ENCODE peak calls at places on chromosomes 1 and 21, in six cellular contexts. F is CD4-positive, alpha-beta T cell; G is sigmoid colon; X is right lobe of liver; B is HCT116; D is stomach. C is an unnamed sample.

GRCh38 chr1:33560680-33561079 is 88.2 kb downstream of the ZSCAN20 start:
- DNase-seq in X (no peak), D (no peak), G (no peak), F (no peak), B (no peak), C (no peak)

GRCh38 chr1:31135973-31136600 is 70.6 kb upstream of the PUM1 start:
- DNase-seq in F (no peak), B (no peak), D (no peak), G (no peak), X (no peak), C (no peak)

GRCh38 chr1:15260418-15261154 is 13.6 kb downstream of the FHAD1 start:
- DNase-seq in B (peak; percentile 89), D (no peak), F (no peak), X (no peak), G (no peak), C (no peak)

GRCh38 chr1:30120268-30121000 is 603.0 kb downstream of the MATN1 start:
- DNase-seq in G (no peak), F (no peak), B (no peak), X (no peak), D (no peak), C (no peak)

GRCh38 chr1:37994886-37995566 is 5.2 kb upstream of the SF3A3 start:
- DNase-seq in B (no peak), D (no peak), G (no peak), X (no peak), F (no peak), C (no peak)

GRCh38 chr1:39158330-39159086 is 46.0 kb upstream of the MACF1 start:
- DNase-seq in X (peak; percentile 64), B (no peak), G (no peak), D (peak; percentile 85), F (no peak), C (no peak)

GRCh38 chr1:91693542-91693941 is 192.4 kb downstream of the TGFBR3 start:
- DNase-seq in F (no peak), B (no peak), D (peak; percentile 51), X (no peak), G (peak; percentile 75), C (no peak)

GRCh38 chr1:100704473-100704872 is 15.1 kb upstream of the VCAM1 start:
- DNase-seq in B (no peak), G (no peak), X (no peak), D (no peak), F (no peak), C (no peak)

GRCh38 chr1:79976287-79976686 is 969.8 kb upstream of the ADGRL4 start:
- DNase-seq in F (no peak), D (no peak), B (no peak), G (no peak), X (no peak), C (no peak)

GRCh38 chr1:63951076-63951946 is 177.5 kb downstream of the ROR1 start:
- DNase-seq in F (no peak), X (no peak), D (no peak), G (no peak), B (no peak), C (no peak)

GRCh38 chr1:193589597-193590040 is 403.2 kb upstream of the B3GALT2 start:
- DNase-seq in B (no peak), X (no peak), F (no peak), G (no peak), D (no peak), C (no peak)

GRCh38 chr1:228515200-228515834 is 28.1 kb downstream of the RNF187 start:
- DNase-seq in B (peak; percentile 22), X (no peak), G (no peak), F (no peak), D (no peak), C (peak; percentile 52)

GRCh38 chr1:3911981-3912808 is 12.1 kb upstream of the C1orf174 start:
- DNase-seq in D (no peak), F (no peak), G (no peak), B (no peak), X (no peak), C (no peak)

GRCh38 chr1:3914911-3915310 is 14.8 kb upstream of the C1orf174 start:
- DNase-seq in X (no peak), F (no peak), G (no peak), B (no peak), D (no peak), C (no peak)

GRCh38 chr1:3911521-3911845 is 11.4 kb upstream of the C1orf174 start:
- DNase-seq in X (no peak), G (no peak), B (no peak), D (no peak), F (no peak), C (no peak)

GRCh38 chr1:3914331-3914851 is 14.3 kb upstream of the C1orf174 start:
- DNase-seq in F (no peak), D (no peak), B (no peak), X (no peak), G (no peak), C (no peak)

GRCh38 chr1:3912809-3913685 is 13.0 kb upstream of the C1orf174 start:
- DNase-seq in X (no peak), D (no peak), F (no peak), G (no peak), B (no peak), C (no peak)
- TF ChIP-seq CTCF in X (no peak), D (no peak), F (no peak), G (no peak), B (no peak), C (no peak)

DNA sequence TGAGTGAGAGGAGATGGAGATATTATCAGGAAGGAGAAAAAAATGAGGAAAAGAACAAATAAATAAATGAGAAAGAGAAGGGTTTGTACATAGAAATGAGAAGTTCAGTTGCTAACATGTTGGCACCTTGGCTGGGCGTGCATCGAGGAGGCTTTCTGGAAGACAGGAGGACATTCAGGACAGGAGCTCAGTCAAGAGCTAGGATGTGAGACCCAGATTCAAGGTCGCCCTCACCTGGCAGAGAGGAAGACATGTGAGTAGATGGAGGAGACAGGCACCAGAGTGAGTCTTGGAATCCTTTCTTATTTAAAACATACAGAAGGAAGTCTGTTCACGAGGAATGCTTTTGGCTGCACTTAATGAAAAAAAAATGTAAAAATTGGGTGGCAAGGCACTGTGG is 640.9 kb downstream of the NPHP4 start:
- DNase-seq in G (peak; percentile 19), B (no peak), D (no peak), F (no peak), X (no peak), C (no peak)
- TF ChIP-seq CTCF in G (no peak), B (no peak), D (no peak), F (no peak), X (no peak), C (no peak)

GRCh38 chr21:45190013-45190412 is 97.7 kb downstream of the POFUT2 start:
- DNase-seq in G (no peak), F (no peak), B (no peak), X (no peak), D (no peak), C (no peak)

GRCh38 chr21:45186709-45187108 is 101.0 kb downstream of the POFUT2 start:
- DNase-seq in G (no peak), B (no peak), D (no peak), F (no peak), X (no peak), C (no peak)

GRCh38 chr21:45187646-45188045 is 100.0 kb downstream of the POFUT2 start:
- DNase-seq in F (no peak), G (no peak), B (no peak), X (no peak), D (no peak), C (no peak)

DNA sequence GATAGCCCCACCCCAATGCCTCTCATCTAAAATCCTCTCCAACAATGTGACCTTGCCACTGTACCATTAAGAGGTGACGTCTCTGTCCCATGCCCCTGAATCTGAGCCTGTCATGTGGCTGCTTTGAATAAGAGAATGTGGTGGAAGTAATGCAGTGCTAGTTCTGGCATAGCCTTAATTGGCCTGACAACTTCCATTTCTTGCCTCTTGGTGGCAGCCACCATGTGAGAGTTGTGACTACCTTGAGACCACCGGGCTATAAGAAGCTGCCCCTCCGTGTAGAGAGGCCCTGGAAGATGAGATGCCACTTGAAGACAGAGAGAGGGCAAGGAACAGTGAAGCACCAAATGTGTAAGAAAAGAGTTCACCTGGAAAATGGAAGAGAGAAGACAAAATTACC is 95.4 kb downstream of the POFUT2 start:
- DNase-seq in F (no peak), G (no peak), X (no peak), B (no peak), D (no peak), C (no peak)
- TF ChIP-seq CTCF in F (no peak), G (no peak), X (no peak), B (no peak), D (no peak), C (no peak)

GRCh38 chr21:45324430-45325205 is 36.9 kb upstream of the POFUT2 start:
- DNase-seq in F (no peak), G (peak; percentile 67), D (no peak), X (peak; percentile 57), B (no peak), C (no peak)
- TF ChIP-seq CTCF in F (no peak), G (no peak), D (no peak), X (no peak), B (no peak), C (no peak)

GRCh38 chr1:84834419-84835064 is 58.5 kb downstream of the LPAR3 start:
- DNase-seq in X (no peak), F (no peak), B (no peak), D (no peak), G (no peak), C (no peak)
- TF ChIP-seq CTCF in X (no peak), F (no peak), B (no peak), D (no peak), G (no peak), C (no peak)

GRCh38 chr1:222105393-222105737 is 363.5 kb upstream of the DUSP10 start:
- DNase-seq in X (peak; percentile 47), D (no peak), F (no peak), G (no peak), B (peak; percentile 62), C (no peak)
- TF ChIP-seq CTCF in X (peak; percentile 4), D (no peak), F (no peak), G (no peak), B (no peak), C (no peak)

DNA sequence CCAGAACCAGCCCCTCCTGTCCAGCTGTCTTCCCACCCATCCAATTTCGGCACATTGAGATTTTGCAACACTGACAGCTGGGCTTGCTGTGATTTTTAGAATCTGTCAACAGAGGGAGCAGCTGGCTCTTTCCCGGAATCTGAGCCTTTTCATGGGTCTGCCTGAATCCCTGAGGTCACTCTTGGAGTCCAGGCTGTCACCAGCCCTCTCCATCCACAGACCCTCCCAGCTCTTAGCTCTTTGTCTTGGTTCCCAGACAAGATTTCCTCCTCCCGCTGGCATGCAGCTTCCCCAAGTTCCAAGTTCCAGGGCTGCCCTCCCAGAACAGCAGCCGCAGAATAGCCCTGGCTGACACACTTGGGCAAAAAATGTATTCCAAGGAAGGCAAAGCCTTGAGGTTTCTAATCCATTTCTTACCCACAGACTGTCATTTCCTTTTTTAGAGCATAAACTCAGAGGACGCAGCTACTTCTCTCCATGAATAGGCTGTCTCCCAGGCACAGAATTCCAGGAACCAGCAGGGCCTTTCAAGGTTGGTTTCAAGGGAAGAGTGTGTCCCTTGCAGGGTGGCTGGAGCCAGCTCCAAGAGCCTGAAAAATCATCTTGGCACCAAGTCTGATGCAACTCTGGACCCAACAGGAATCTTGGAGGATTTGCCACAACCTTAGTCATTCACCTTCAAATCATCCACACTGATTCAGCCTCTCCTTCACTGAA is 7.1 kb upstream of the TMEM61 start:
- DNase-seq in G (no peak), X (no peak), D (peak; percentile 35), F (no peak), B (peak; percentile 31), C (no peak)
- TF ChIP-seq CTCF in G (no peak), X (peak; percentile 45), D (peak; percentile 21), F (no peak), B (peak; percentile 33), C (no peak)